ENCODE peak calls at places on chromosome 10, in six cellular contexts. P is heart right ventricle, Q is gastrocnemius medialis, Y is lung, X is heart left ventricle, M is BE2C. T is an unnamed sample.

GRCh38 chr10:72274213-72274729 is 547 bp downstream of the DDIT4 start:
- DNase-seq in P (no peak), Q (peak; percentile 37), Y (no peak), X (no peak), M (no peak), T (no peak)

GRCh38 chr10:71480662-71481061 is 83.9 kb downstream of the CDH23 start:
- DNase-seq in P (no peak), Q (no peak), Y (no peak), X (no peak), M (no peak), T (no peak)

GRCh38 chr10:70816220-70816894 is 609 bp downstream of the SGPL1 start:
- DNase-seq in P (peak; percentile 48), Q (peak; percentile 54), Y (peak; percentile 75), X (peak; percentile 69), M (peak; percentile 76), T (peak; percentile 63)

GRCh38 chr10:20858292-20859124 is 38.6 kb downstream of the NEBL start:
- DNase-seq in P (no peak), Q (no peak), Y (no peak), X (no peak), M (no peak), T (no peak)

GRCh38 chr10:3758491-3758970 is 26.5 kb downstream of the KLF6 start:
- DNase-seq in P (no peak), Q (no peak), Y (no peak), X (no peak), M (no peak), T (no peak)

GRCh38 chr10:116741391-116742351 is 695 bp downstream of the HSPA12A start:
- DNase-seq in P (peak; percentile 14), Q (no peak), Y (no peak), X (no peak), M (peak; percentile 18), T (peak; percentile 45)

GRCh38 chr10:23512355-23513058 is 73.6 kb downstream of the OTUD1 start:
- DNase-seq in P (no peak), Q (peak; percentile 38), Y (no peak), X (no peak), M (no peak), T (no peak)

GRCh38 chr10:110497438-110498086 is at the start of gene DUSP5:
- DNase-seq in P (peak; percentile 94), Q (peak; percentile 87), Y (peak; percentile 93), X (peak; percentile 95), M (peak; percentile 93), T (peak; percentile 94)

GRCh38 chr10:51937736-51938135 is 238.3 kb upstream of the CSTF2T start:
- DNase-seq in P (no peak), Q (no peak), Y (no peak), X (no peak), M (no peak), T (no peak)

GRCh38 chr10:42836771-42837468 is 54.3 kb downstream of the BMS1 start:
- DNase-seq in P (no peak), Q (no peak), Y (no peak), X (no peak), M (no peak), T (no peak)
- H3K4me3 ChIP-seq in P (peak overlapping the region; percentile 30), Q (peak overlapping the region; percentile 35), Y (no peak overlapping the region), X (peak overlapping the region; percentile 50), M (peak overlapping the region; percentile 31), T (peak overlapping the region; percentile 56)

DNA sequence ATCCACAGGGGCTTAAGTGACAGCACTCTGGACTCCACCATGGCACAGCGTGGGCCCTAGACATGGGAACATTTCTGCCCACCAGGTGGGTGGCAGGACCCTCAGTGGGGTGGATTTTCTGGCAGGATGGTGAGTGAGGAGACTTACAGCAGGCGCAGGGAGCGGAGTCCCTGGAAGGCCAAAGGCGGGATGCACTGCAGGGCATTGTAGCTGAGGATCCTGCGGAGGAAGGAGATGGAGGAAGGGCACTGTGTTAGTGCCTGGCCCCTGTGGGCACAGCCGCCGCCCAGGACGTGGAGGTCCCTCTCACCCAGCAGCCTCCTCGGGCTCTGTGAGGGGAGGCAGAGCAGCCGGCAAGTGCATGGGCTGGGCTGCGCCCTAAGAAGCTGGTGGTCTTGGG is 154.3 kb downstream of the SLIT1 start:
- DNase-seq in P (no peak), Q (no peak), Y (no peak), X (no peak), M (no peak), T (no peak)
- TF ChIP-seq CTCF in P (no peak), Q (no peak), Y (no peak), X (no peak), M (no peak), T (no peak)

GRCh38 chr10:84196083-84196482 is 1.7 kb downstream of the CDHR1 start:
- DNase-seq in P (no peak), Q (no peak), Y (no peak), X (no peak), M (no peak), T (no peak)
- H3K27me3 ChIP-seq in P (peaks cover 52% of the 10 kb centered on the region), Q (peaks cover 20% of the 10 kb centered on the region), Y (no peaks in the 10 kb centered on the region), X (peaks cover 9% of the 10 kb centered on the region), M (peaks cover 4% of the 10 kb centered on the region), T (no peaks in the 10 kb centered on the region)

GRCh38 chr10:112779025-112779765 is 170.9 kb upstream of the TCF7L2 start:
- DNase-seq in P (no peak), Q (no peak), Y (no peak), X (no peak), M (no peak), T (no peak)
- H3K4me3 ChIP-seq in P (no peak overlapping the region), Q (no peak overlapping the region), Y (no peak overlapping the region), X (no peak overlapping the region), M (no peak overlapping the region), T (no peak overlapping the region)

DNA sequence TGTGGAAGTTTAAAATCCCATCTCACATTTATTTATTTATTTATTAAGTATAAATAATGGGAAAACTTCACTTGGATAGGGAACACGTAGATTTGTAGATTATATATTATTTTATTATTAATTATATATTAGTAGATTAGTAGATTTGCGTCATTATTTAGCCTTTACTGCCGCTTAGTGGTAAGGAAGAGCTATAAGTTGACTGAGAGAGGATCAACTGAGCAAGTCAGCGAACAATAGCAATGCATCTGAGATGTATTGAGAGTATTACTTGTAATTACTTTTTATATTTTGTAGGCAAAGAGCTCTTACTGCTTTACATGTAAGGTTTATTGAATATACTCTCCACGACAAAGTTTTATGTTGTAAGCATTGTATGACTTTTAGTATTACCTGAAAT is 244.5 kb upstream of the ANKRD30A start:
- DNase-seq in P (no peak), Q (no peak), Y (no peak), X (no peak), M (no peak), T (no peak)
- TF ChIP-seq CTCF in P (peak; percentile 50), Q (no peak), Y (peak; percentile 3), X (peak; percentile 41), M (peak; percentile 66), T (no peak)